ENCODE peak calls at places on chromosomes 13 and 19, in eight cellular contexts. J is stimulated activated CD8-positive, alpha-beta memory T cell treated with anti-CD3 and anti-CD28 coated beads, Interleukin-7, amount 100 ng/mL, for 1 hour; M is DMS 273 treated with DMSO at 0.1 percent for 48 hours; D is fibroblast of the aortic adventitia; V is nucleus accumbens; Z is stimulated activated CD4-positive, alpha-beta T cell treated with anti-CD3 and anti-CD28 coated beads, Interleukin-1b, Interleukin-23, amount 100 ng/mL, for 24 hours; E is HFF-Myc; G is MCF 10A. C is an unnamed sample.

GRCh38 chr13:28100149-28101121 is at the start of gene FLT3:
- DNase-seq in Z (no peak), V (no peak), E (no peak), J (no peak), M (peak; percentile 3), D (peak; percentile 2), G (peak; percentile 29), C (no peak)

GRCh38 chr13:78750735-78751134 is 91.8 kb upstream of the OBI1 start:
- DNase-seq in D (no peak), V (no peak), J (no peak), G (no peak), M (no peak), Z (no peak), E (no peak), C (no peak)

GRCh38 chr19:49014123-49014869 is 2.6 kb downstream of the LHB start:
- DNase-seq in V (no peak), Z (no peak), M (no peak), E (no peak), J (no peak), G (no peak), D (no peak), C (no peak)

GRCh38 chr13:109545964-109546363 is 240.4 kb downstream of the IRS2 start:
- DNase-seq in M (no peak), E (no peak), V (no peak), J (no peak), D (no peak), Z (no peak), G (no peak), C (no peak)

GRCh38 chr19:13051581-13052165 is 51.0 kb downstream of the LYL1 start:
- DNase-seq in M (no peak), D (no peak), J (no peak), V (peak; percentile 12), G (peak; percentile 63), Z (no peak), E (no peak), C (no peak)

GRCh38 chr13:73938375-73939070 is 195.7 kb downstream of the KLF12 start:
- DNase-seq in J (no peak), G (peak; percentile 69), V (no peak), Z (no peak), M (no peak), D (peak; percentile 82), E (peak; percentile 44), C (peak; percentile 82)

GRCh38 chr13:20570540-20570939 is 3.6 kb downstream of the IFT88 start:
- DNase-seq in V (no peak), E (no peak), M (no peak), Z (no peak), J (no peak), D (peak; percentile 68), G (no peak), C (peak; percentile 81)

GRCh38 chr13:99383946-99384345 is 76.7 kb upstream of the GPR183 start:
- DNase-seq in G (no peak), E (no peak), D (no peak), J (no peak), V (no peak), Z (no peak), M (no peak), C (no peak)

GRCh38 chr19:15464394-15465385 is at the start of gene RASAL3:
- DNase-seq in M (no peak), Z (no peak), J (peak; percentile 53), V (no peak), G (no peak), D (peak; percentile 43), E (no peak), C (no peak)

GRCh38 chr19:8922591-8922990 is 87.6 kb downstream of the MUC16 start:
- DNase-seq in M (no peak), G (no peak), Z (no peak), V (no peak), D (no peak), E (no peak), J (no peak), C (no peak)

GRCh38 chr19:6056801-6057650 is 53.3 kb downstream of the RFX2 start:
- DNase-seq in J (no peak), V (peak; percentile 62), M (peak; percentile 91), E (peak; percentile 82), D (peak; percentile 97), Z (no peak), G (peak; percentile 98), C (peak; percentile 97)

GRCh38 chr13:84946144-84946543 is 853.1 kb downstream of the SLITRK6 start:
- DNase-seq in E (no peak), M (no peak), G (no peak), D (no peak), J (no peak), Z (no peak), V (no peak), C (no peak)

GRCh38 chr19:48920949-48921348 is 12.6 kb upstream of the DHDH start:
- DNase-seq in V (no peak), J (no peak), G (no peak), E (no peak), M (no peak), Z (no peak), D (no peak), C (no peak)

GRCh38 chr13:76812206-76812882 is 73.9 kb downstream of the KCTD12 start:
- DNase-seq in J (no peak), Z (no peak), V (no peak), G (no peak), D (peak; percentile 91), M (peak; percentile 73), E (peak; percentile 90), C (peak; percentile 94)

GRCh38 chr19:40280608-40281221 is 4.4 kb downstream of the AKT2 start:
- DNase-seq in V (no peak), J (no peak), D (no peak), M (no peak), G (no peak), E (no peak), Z (no peak), C (no peak)

GRCh38 chr19:3665681-3666544 is 34.4 kb downstream of the PIP5K1C start:
- DNase-seq in M (no peak), G (peak; percentile 49), Z (peak; percentile 78), V (peak; percentile 43), E (no peak), J (peak; percentile 71), D (peak; percentile 27), C (no peak)

GRCh38 chr13:30720470-30720869 is 14.9 kb upstream of the ALOX5AP start:
- DNase-seq in M (no peak), J (no peak), Z (no peak), G (no peak), V (no peak), E (no peak), D (no peak), C (peak; percentile 48)

GRCh38 chr19:45405435-45406164 is 731 bp upstream of the PPP1R13L start:
- DNase-seq in G (peak; percentile 96), M (peak; percentile 80), E (peak; percentile 69), Z (peak; percentile 48), V (peak; percentile 76), J (peak; percentile 63), D (peak; percentile 90), C (peak; percentile 82)

GRCh38 chr13:109336730-109337129 is 449.7 kb downstream of the IRS2 start:
- DNase-seq in M (no peak), J (no peak), V (no peak), Z (no peak), E (no peak), G (peak; percentile 19), D (peak; percentile 27), C (peak; percentile 62)

GRCh38 chr13:102913924-102914628 is 68.2 kb downstream of the ERCC5 start:
- DNase-seq in V (no peak), D (peak; percentile 30), G (peak; percentile 84), Z (no peak), J (no peak), M (peak; percentile 59), E (no peak), C (peak; percentile 10)

GRCh38 chr13:110629735-110630134 is 14.4 kb downstream of the NAXD start:
- DNase-seq in J (no peak), M (no peak), V (no peak), G (no peak), Z (no peak), E (no peak), D (no peak), C (no peak)

GRCh38 chr19:16536130-16536529 is 6.1 kb downstream of the CHERP start:
- DNase-seq in G (no peak), Z (no peak), D (no peak), E (no peak), J (no peak), M (no peak), V (no peak), C (no peak)

GRCh38 chr13:80030491-80030890 is 310.4 kb downstream of the SPRY2 start:
- DNase-seq in J (no peak), D (no peak), V (no peak), Z (no peak), M (peak; percentile 13), G (peak; percentile 84), E (peak; percentile 29), C (peak; percentile 82)

GRCh38 chr13:31444266-31444862 is 244.6 kb downstream of the B3GLCT start:
- DNase-seq in D (peak; percentile 13), E (no peak), V (no peak), J (no peak), G (no peak), Z (no peak), M (no peak), C (no peak)

GRCh38 chr19:44807162-44807561 is 1.7 kb upstream of the BCAM start:
- DNase-seq in G (peak; percentile 78), Z (no peak), D (no peak), E (no peak), J (no peak), M (no peak), V (no peak), C (no peak)

GRCh38 chr13:75760182-75760981 is 124.3 kb downstream of the LMO7 start:
- DNase-seq in G (peak; percentile 81), J (no peak), M (peak; percentile 40), V (peak; percentile 17), E (no peak), Z (no peak), D (no peak), C (no peak)

GRCh38 chr19:41988947-41989346 is 5.1 kb downstream of the ATP1A3 start:
- DNase-seq in G (no peak), V (no peak), Z (no peak), J (no peak), E (no peak), M (no peak), D (no peak), C (no peak)

GRCh38 chr19:11435833-11436313 is 438 bp downstream of the PRKCSH start:
- DNase-seq in Z (no peak), M (no peak), D (no peak), J (no peak), V (no peak), E (no peak), G (no peak), C (no peak)

GRCh38 chr19:18422530-18423191 is 3.5 kb downstream of the SSBP4 start:
- DNase-seq in D (no peak), Z (no peak), V (no peak), E (no peak), M (no peak), J (no peak), G (no peak), C (no peak)

GRCh38 chr19:4052114-4052992 is 14.3 kb downstream of the ZBTB7A start:
- DNase-seq in G (peak; percentile 85), J (no peak), M (no peak), Z (no peak), V (peak; percentile 35), D (peak; percentile 47), E (no peak), C (peak; percentile 38)

GRCh38 chr19:13212759-13213330 is 62.6 kb downstream of the IER2 start:
- DNase-seq in G (peak; percentile 84), Z (peak; percentile 59), M (no peak), J (peak; percentile 52), E (peak; percentile 21), D (peak; percentile 46), V (no peak), C (peak; percentile 12)

GRCh38 chr13:100389617-100390016 is 199.0 kb downstream of the GGACT start:
- DNase-seq in V (no peak), J (no peak), D (no peak), Z (no peak), E (no peak), G (no peak), M (no peak), C (no peak)

GRCh38 chr19:34096020-34096915 is 76.0 kb upstream of the LSM14A start:
- DNase-seq in M (peak; percentile 42), E (peak; percentile 14), V (peak; percentile 4), G (peak; percentile 69), Z (no peak), J (no peak), D (peak; percentile 66), C (peak; percentile 31)

GRCh38 chr13:94656766-94657165 is 55.1 kb downstream of the GPR180 start:
- DNase-seq in E (peak; percentile 78), V (no peak), M (no peak), G (peak; percentile 73), J (no peak), Z (no peak), D (peak; percentile 88), C (peak; percentile 95)